ENCODE peak calls at places on chromosomes 1 and 21, in six cellular contexts. One of them, this sample, is unnamed.
A peak's percentile ranks its signal among the peaks of the same experiment; 100 is the strongest.

GRCh38 chr1:3019007-3019515 is 2.2 kb upstream of the ACTRT2 start:
- DNase-seq in IMR-90: no peak
- DNase-seq in sigmoid colon: peak; percentile 57
- DNase-seq in uterus: no peak
- DNase-seq in A549: no peak
- DNase-seq in adrenal gland: no peak
- DNase-seq in this sample: no peak

GRCh38 chr1:165610866-165611265 is 20.2 kb upstream of the MGST3 start:
- DNase-seq in IMR-90: no peak
- DNase-seq in uterus: no peak
- DNase-seq in adrenal gland: no peak
- DNase-seq in sigmoid colon: no peak
- DNase-seq in A549: no peak
- DNase-seq in this sample: no peak

GRCh38 chr1:34763142-34763781 is 3.7 kb downstream of the GJB4 start:
- DNase-seq in sigmoid colon: no peak
- DNase-seq in A549: peak; percentile 59
- DNase-seq in IMR-90: peak; percentile 9
- DNase-seq in uterus: no peak
- DNase-seq in adrenal gland: no peak
- DNase-seq in this sample: no peak

GRCh38 chr1:203026666-203027663 is 674 bp downstream of the PPFIA4 start:
- DNase-seq in sigmoid colon: no peak
- DNase-seq in IMR-90: no peak
- DNase-seq in adrenal gland: no peak
- DNase-seq in A549: no peak
- DNase-seq in uterus: no peak
- DNase-seq in this sample: no peak

GRCh38 chr1:43452789-43453441 is 816 bp downstream of the HYI start:
- DNase-seq in adrenal gland: no peak
- DNase-seq in IMR-90: peak; percentile 68
- DNase-seq in A549: peak; percentile 32
- DNase-seq in sigmoid colon: peak; percentile 83
- DNase-seq in uterus: peak; percentile 45
- DNase-seq in this sample: peak; percentile 39

GRCh38 chr1:163275222-163275621 is 46.5 kb upstream of the NUF2 start:
- DNase-seq in sigmoid colon: no peak
- DNase-seq in uterus: no peak
- DNase-seq in IMR-90: peak; percentile 35
- DNase-seq in adrenal gland: no peak
- DNase-seq in A549: peak; percentile 23
- DNase-seq in this sample: no peak

GRCh38 chr1:24226754-24227153 is 39.7 kb upstream of the IFNLR1 start:
- DNase-seq in IMR-90: no peak
- DNase-seq in sigmoid colon: no peak
- DNase-seq in A549: no peak
- DNase-seq in adrenal gland: no peak
- DNase-seq in uterus: no peak
- DNase-seq in this sample: no peak

GRCh38 chr1:54096491-54097235 is 43.3 kb downstream of the TCEANC2 start:
- DNase-seq in sigmoid colon: no peak
- DNase-seq in A549: no peak
- DNase-seq in uterus: no peak
- DNase-seq in IMR-90: no peak
- DNase-seq in adrenal gland: no peak
- DNase-seq in this sample: no peak

GRCh38 chr1:41622859-41623732 is 138.6 kb upstream of the EDN2 start:
- DNase-seq in A549: no peak
- DNase-seq in adrenal gland: no peak
- DNase-seq in uterus: no peak
- DNase-seq in sigmoid colon: peak; percentile 24
- DNase-seq in IMR-90: peak; percentile 56
- DNase-seq in this sample: no peak

GRCh38 chr21:26409735-26410134 is 163.4 kb downstream of the CYYR1 start:
- DNase-seq in IMR-90: no peak
- DNase-seq in adrenal gland: no peak
- DNase-seq in A549: no peak
- DNase-seq in sigmoid colon: no peak
- DNase-seq in uterus: no peak
- DNase-seq in this sample: no peak

GRCh38 chr1:154755858-154756730 is 114.0 kb downstream of the KCNN3 start:
- DNase-seq in adrenal gland: no peak
- DNase-seq in uterus: peak; percentile 27
- DNase-seq in A549: peak; percentile 65
- DNase-seq in sigmoid colon: peak; percentile 55
- DNase-seq in IMR-90: peak; percentile 36
- DNase-seq in this sample: no peak

GRCh38 chr1:54850737-54851136 is 36.3 kb downstream of the DHCR24 start:
- DNase-seq in uterus: no peak
- DNase-seq in sigmoid colon: no peak
- DNase-seq in IMR-90: peak; percentile 99
- DNase-seq in A549: no peak
- DNase-seq in adrenal gland: no peak
- DNase-seq in this sample: no peak

GRCh38 chr1:203461717-203462116 is 13.9 kb upstream of the PRELP start:
- DNase-seq in adrenal gland: no peak
- DNase-seq in uterus: no peak
- DNase-seq in sigmoid colon: no peak
- DNase-seq in A549: no peak
- DNase-seq in IMR-90: no peak
- DNase-seq in this sample: no peak

DNA sequence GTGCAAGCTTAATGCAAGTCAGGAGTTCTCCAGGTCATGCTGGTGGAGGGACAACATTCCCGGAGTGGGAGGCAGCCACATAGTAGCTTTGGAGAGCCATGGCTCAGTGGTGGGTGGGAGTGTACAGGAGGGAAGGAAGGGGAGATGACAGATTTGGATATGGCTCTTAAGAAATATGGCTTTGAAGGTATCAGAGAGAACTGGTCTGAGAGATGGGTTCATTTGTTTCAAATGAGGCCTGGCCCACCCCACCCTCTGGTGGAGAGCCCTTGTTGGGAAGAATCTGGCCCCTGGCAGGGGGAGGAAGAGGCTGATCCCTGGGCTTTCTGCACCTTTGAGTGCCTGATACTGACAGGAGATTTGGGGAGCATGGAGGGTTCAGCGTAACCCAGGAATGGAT is 6.1 kb downstream of the DMBX1 start:
- DNase-seq in A549: no peak
- DNase-seq in sigmoid colon: no peak
- DNase-seq in IMR-90: no peak
- DNase-seq in adrenal gland: no peak
- DNase-seq in uterus: no peak
- DNase-seq in this sample: no peak
- H3K4me1 ChIP-seq in A549: peaks cover under 1% of the 10 kb centered on the region
- H3K4me1 ChIP-seq in sigmoid colon: peaks cover 5% of the 10 kb centered on the region
- H3K4me1 ChIP-seq in IMR-90: no peaks in the 10 kb centered on the region
- H3K4me1 ChIP-seq in adrenal gland: no peaks in the 10 kb centered on the region
- H3K4me1 ChIP-seq in uterus: no peaks in the 10 kb centered on the region
- H3K4me1 ChIP-seq in this sample: no peaks in the 10 kb centered on the region

DNA sequence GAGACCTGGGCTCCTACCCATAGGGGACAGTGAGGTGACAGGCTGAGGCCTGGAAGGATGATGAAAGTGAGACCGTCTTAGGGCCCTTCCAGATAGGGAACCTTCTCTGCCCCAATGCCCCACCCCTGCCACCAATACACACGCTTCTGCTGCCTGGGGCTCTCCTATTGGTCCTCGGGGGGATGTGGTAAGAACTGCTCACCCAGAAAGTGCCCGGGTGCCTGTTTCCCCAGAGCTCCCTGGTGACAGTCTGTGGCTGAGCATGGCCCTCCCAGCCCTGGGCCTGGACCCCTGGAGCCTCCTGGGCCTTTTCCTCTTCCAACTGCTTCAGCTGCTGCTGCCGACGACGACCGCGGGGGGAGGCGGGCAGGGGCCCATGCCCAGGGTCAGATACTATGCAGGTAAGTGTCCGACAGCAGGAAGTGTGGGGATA is 948 bp downstream of the SEMA4A start:
- DNase-seq in sigmoid colon: no peak
- DNase-seq in A549: no peak
- DNase-seq in uterus: no peak
- DNase-seq in IMR-90: no peak
- DNase-seq in adrenal gland: no peak
- DNase-seq in this sample: no peak
- TF ChIP-seq POLR2A in sigmoid colon: no peak
- TF ChIP-seq POLR2A in A549: no peak
- TF ChIP-seq POLR2A in uterus: no peak
- TF ChIP-seq POLR2A in IMR-90: no peak
- TF ChIP-seq POLR2A in adrenal gland: no peak
- TF ChIP-seq POLR2A in this sample: peak; percentile 10

DNA sequence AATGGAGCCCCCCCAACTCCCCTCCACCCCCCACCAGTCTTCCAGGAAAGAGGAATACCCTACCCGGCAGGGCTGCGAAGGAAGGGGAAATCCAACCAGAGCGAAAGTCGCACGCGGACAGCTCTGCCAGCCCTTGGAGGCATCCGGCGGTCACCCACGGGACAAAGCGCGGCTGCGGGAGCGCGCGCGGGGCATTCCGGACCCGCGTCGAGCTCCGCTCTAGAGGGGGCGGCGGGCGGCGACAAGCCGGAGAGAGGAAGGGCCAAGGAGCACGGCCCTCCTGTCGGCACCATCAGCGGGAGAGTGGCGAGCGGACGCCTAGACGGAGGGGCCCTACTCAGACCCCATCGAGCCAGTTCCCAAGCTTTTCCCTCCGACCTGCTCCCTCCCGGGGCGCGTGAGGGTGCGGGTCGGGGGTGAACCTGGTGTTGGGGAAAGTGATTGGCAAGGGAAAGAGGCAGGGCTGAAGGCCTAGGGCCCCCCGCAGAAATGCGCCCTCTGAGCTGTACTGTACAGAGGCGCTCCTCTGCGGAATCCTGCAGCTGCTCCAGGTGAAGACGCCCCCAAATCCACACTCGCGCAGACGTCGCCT is 432 bp upstream of the RASSF5 start:
- DNase-seq in IMR-90: no peak
- DNase-seq in adrenal gland: peak; percentile 43
- DNase-seq in uterus: no peak
- DNase-seq in sigmoid colon: no peak
- DNase-seq in A549: no peak
- DNase-seq in this sample: no peak
- H3K4me1 ChIP-seq in IMR-90: peaks cover 20% of the 10 kb centered on the region
- H3K4me1 ChIP-seq in adrenal gland: peaks cover 41% of the 10 kb centered on the region
- H3K4me1 ChIP-seq in uterus: no peaks in the 10 kb centered on the region
- H3K4me1 ChIP-seq in sigmoid colon: peaks cover 17% of the 10 kb centered on the region
- H3K4me1 ChIP-seq in A549: peaks cover 16% of the 10 kb centered on the region
- H3K4me1 ChIP-seq in this sample: no peaks in the 10 kb centered on the region

DNA sequence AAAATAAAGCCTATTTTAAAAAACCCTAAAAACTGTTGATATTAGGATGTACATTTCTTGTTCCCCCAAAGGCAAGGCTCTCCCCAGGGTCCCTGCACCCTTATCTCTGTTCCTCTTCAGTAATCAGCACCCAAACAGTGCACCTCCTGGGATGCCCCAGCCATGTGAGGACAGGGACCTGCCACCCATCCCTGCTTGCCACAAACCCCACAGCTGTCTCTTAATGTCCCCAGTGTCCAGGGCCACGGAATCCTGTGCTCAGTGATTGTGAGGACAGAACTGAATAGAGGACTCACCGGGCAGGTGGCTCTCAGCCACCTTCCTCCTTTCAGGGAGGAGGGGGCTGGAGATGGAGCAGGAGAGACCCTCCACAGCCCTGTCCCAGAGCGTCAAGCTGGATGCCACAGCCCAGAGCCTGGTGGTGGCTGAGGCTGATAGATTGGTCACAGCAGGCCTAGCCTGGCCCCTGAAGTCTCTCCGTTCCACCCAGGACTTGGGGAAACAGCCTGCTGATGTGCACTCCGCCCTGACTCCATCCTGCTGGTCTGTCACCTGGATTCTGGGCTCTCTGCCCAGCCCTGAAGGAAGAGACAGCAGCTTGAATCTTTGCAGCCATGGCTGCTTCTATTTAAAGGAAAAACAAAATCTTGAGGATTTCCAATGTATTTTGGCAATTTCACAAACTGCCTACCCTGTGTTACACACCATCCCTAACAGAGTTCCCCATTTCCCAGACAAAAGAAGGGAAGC is 23.1 kb downstream of the RNF187 start:
- DNase-seq in sigmoid colon: no peak
- DNase-seq in uterus: no peak
- DNase-seq in A549: no peak
- DNase-seq in adrenal gland: no peak
- DNase-seq in IMR-90: no peak
- DNase-seq in this sample: no peak
- TF ChIP-seq POLR2A in sigmoid colon: no peak
- TF ChIP-seq POLR2A in uterus: no peak
- TF ChIP-seq POLR2A in A549: no peak
- TF ChIP-seq POLR2A in adrenal gland: no peak
- TF ChIP-seq POLR2A in IMR-90: no peak
- TF ChIP-seq POLR2A in this sample: no peak

GRCh38 chr1:20478072-20478660 is 7.8 kb downstream of the CAMK2N1 start:
- DNase-seq in sigmoid colon: no peak
- DNase-seq in IMR-90: no peak
- DNase-seq in adrenal gland: no peak
- DNase-seq in A549: no peak
- DNase-seq in uterus: no peak
- DNase-seq in this sample: no peak
- H3K4me1 ChIP-seq in sigmoid colon: peaks cover 50% of the 10 kb centered on the region
- H3K4me1 ChIP-seq in IMR-90: peaks cover 41% of the 10 kb centered on the region
- H3K4me1 ChIP-seq in adrenal gland: peaks cover 29% of the 10 kb centered on the region
- H3K4me1 ChIP-seq in A549: peaks cover 94% of the 10 kb centered on the region
- H3K4me1 ChIP-seq in uterus: peaks cover 11% of the 10 kb centered on the region
- H3K4me1 ChIP-seq in this sample: no peaks in the 10 kb centered on the region

DNA sequence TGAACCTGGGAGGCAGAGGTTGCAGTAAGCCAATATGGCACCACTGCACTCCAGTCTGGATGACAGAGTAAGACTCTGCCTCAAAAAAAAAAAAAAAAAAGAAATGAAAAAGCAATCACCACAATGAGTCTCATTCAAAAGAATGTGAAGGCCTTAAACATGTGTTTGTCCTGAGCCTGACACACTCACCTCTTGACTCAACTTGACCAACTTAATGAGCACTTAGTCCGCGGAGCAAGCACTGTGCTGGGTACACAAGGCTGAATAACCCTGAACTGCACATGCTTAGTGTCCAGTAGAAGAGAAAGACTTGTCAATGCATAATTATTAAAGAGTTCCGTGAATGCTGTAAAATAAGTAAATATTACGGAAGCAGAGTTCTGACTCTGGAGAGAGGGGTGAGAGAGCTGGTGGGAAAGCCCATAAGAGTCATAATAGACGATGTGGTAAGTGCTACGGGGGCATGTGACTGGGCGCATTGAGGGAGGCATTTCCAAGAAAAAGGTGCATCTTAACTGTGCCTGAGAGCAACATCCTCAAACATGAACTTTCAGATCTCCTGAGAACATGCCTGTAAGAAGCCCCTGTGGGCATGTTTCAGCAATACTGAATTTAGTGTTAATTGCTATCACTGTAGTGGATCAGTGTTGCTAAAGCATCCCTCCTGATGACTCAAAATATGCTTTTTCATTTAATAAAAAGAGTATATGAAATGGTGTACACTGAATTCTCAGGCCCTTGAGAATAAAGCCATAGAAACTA is 27.2 kb downstream of the MCOLN2 start:
- DNase-seq in A549: no peak
- DNase-seq in uterus: no peak
- DNase-seq in sigmoid colon: no peak
- DNase-seq in IMR-90: no peak
- DNase-seq in adrenal gland: no peak
- DNase-seq in this sample: no peak
- TF ChIP-seq POLR2A in A549: no peak
- TF ChIP-seq POLR2A in uterus: no peak
- TF ChIP-seq POLR2A in sigmoid colon: no peak
- TF ChIP-seq POLR2A in IMR-90: no peak
- TF ChIP-seq POLR2A in adrenal gland: no peak
- TF ChIP-seq POLR2A in this sample: no peak

GRCh38 chr1:192610114-192610958 is 25.6 kb upstream of the RGS13 start:
- DNase-seq in sigmoid colon: no peak
- DNase-seq in A549: peak; percentile 21
- DNase-seq in adrenal gland: no peak
- DNase-seq in IMR-90: peak; percentile 45
- DNase-seq in uterus: no peak
- DNase-seq in this sample: no peak
- H3K4me1 ChIP-seq in sigmoid colon: peaks cover 23% of the 10 kb centered on the region
- H3K4me1 ChIP-seq in A549: peaks cover 3% of the 10 kb centered on the region
- H3K4me1 ChIP-seq in adrenal gland: no peaks in the 10 kb centered on the region
- H3K4me1 ChIP-seq in IMR-90: no peaks in the 10 kb centered on the region
- H3K4me1 ChIP-seq in uterus: no peaks in the 10 kb centered on the region
- H3K4me1 ChIP-seq in this sample: no peaks in the 10 kb centered on the region

This sample was measured in prostate gland.